ENCODE peak calls at places on chromosomes 3 and 15, in eight cellular contexts. G is HAP-1; M is fibroblast of mammary gland; I is choroid plexus epithelial cell; L is CD8-positive, alpha-beta T cell; P is HL-60; B is transverse colon; Q is IMR-90. V is an unnamed sample.

GRCh38 chr15:93462690-93463089 is 373.7 kb upstream of the RGMA start:
- DNase-seq in G (no peak), M (no peak), I (no peak), L (no peak), P (no peak), B (no peak), Q (no peak), V (no peak)

GRCh38 chr3:38281895-38282686 is at the start of gene SLC22A14:
- DNase-seq in G (peak), M (no peak), I (no peak), L (no peak), P (no peak), B (no peak), Q (no peak), V (no peak)

GRCh38 chr3:57998366-57999283 is 9.6 kb upstream of the FLNB start:
- DNase-seq in G (peak), M (no peak), I (no peak), L (no peak), P (no peak), B (peak), Q (peak), V (no peak)

GRCh38 chr15:42140383-42141070 is 15.9 kb downstream of the PLA2G4F start:
- DNase-seq in G (peak), M (no peak), I (no peak), L (no peak), P (no peak), B (no peak), Q (no peak), V (no peak)

GRCh38 chr3:11601446-11602241 is 42.1 kb downstream of the VGLL4 start:
- DNase-seq in G (no peak), M (peak), I (peak), L (no peak), P (peak), B (no peak), Q (peak), V (peak)

GRCh38 chr3:100348727-100349126 is 14.2 kb downstream of the NIT2 start:
- DNase-seq in G (no peak), M (no peak), I (no peak), L (no peak), P (no peak), B (no peak), Q (no peak), V (no peak)

GRCh38 chr3:10322355-10322715 is 1.4 kb upstream of the SEC13 start:
- DNase-seq in G (no peak), M (no peak), I (peak), L (no peak), P (no peak), B (no peak), Q (no peak), V (no peak)

GRCh38 chr3:65576228-65576627 is 462.5 kb downstream of the MAGI1 start:
- DNase-seq in G (no peak), M (no peak), I (no peak), L (no peak), P (no peak), B (no peak), Q (no peak), V (no peak)

GRCh38 chr15:77738441-77739437 is 106.0 kb upstream of the LINGO1 start:
- DNase-seq in G (no peak), M (no peak), I (no peak), L (no peak), P (no peak), B (no peak), Q (no peak), V (no peak)

GRCh38 chr15:65949482-65949881 is 80.2 kb downstream of the RAB11A start:
- DNase-seq in G (no peak), M (no peak), I (no peak), L (no peak), P (no peak), B (no peak), Q (no peak), V (no peak)

GRCh38 chr3:171935261-171936123 is 92.3 kb downstream of the TMEM212 start:
- DNase-seq in G (no peak), M (no peak), I (no peak), L (no peak), P (no peak), B (no peak), Q (no peak), V (no peak)

GRCh38 chr3:190116551-190117067 is 4.1 kb downstream of the P3H2 start:
- DNase-seq in G (no peak), M (no peak), I (peak), L (no peak), P (no peak), B (no peak), Q (peak), V (no peak)

GRCh38 chr3:24793896-24794295 is 299.2 kb upstream of the THRB start:
- DNase-seq in G (no peak), M (no peak), I (no peak), L (no peak), P (no peak), B (no peak), Q (no peak), V (no peak)

GRCh38 chr3:61562810-61563613 is 1.6 kb downstream of the PTPRG start:
- DNase-seq in G (peak), M (no peak), I (peak), L (no peak), P (no peak), B (peak), Q (peak), V (peak)

GRCh38 chr15:49075876-49076275 is 29.6 kb upstream of the SECISBP2L start:
- DNase-seq in G (no peak), M (no peak), I (no peak), L (no peak), P (peak), B (no peak), Q (no peak), V (no peak)

GRCh38 chr3:177195941-177196472 is 1.3 kb downstream of the TBL1XR1 start:
- DNase-seq in G (no peak), M (no peak), I (peak), L (no peak), P (peak), B (no peak), Q (no peak), V (no peak)

GRCh38 chr3:107367353-107367752 is 9.9 kb upstream of the CCDC54 start:
- DNase-seq in G (peak), M (peak), I (peak), L (no peak), P (peak), B (no peak), Q (peak), V (peak)

GRCh38 chr15:75620776-75621536 is 4.6 kb downstream of the SNUPN start:
- DNase-seq in G (no peak), M (peak), I (peak), L (no peak), P (no peak), B (peak), Q (peak), V (peak)
- H3K4me3 ChIP-seq in G (no peak), M (peak), I (peak), L (no peak), P (no peak), B (no peak), Q (no peak), V (no peak)

DNA sequence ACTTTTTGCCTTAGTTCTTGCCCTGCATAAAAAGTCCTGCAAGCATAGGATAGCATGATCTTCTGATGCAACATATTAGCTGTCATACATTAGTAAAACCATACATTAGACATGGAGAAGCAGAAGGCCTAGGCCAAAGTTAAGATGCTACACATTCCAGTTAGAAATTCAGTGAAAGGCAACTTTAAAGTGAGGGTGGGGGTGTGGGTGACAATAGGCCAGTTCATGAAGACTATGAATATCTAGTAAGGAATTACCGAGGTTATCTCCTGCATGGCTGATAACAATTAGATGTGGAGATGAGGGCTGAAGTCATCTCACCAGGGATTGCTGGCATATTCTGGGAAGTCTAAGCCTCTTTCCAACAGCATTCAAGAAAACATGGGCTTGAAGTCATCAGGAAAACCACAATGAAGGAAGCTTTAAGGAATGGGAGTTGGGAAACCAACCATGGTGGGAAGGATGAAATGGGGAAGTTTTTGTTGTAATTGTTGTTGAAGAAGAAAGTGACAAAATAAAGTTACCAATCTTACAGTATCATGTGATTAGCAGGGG is 410.0 kb downstream of the FOXP1 start:
- DNase-seq in G (no peak), M (peak), I (no peak), L (no peak), P (no peak), B (no peak), Q (peak), V (peak)
- H3K4me3 ChIP-seq in G (no peak), M (no peak), I (no peak), L (no peak), P (no peak), B (no peak), Q (no peak), V (no peak)

GRCh38 chr15:74842581-74843444 is at the start of gene ULK3:
- DNase-seq in G (peak), M (peak), I (peak), L (peak), P (peak), B (peak), Q (peak), V (peak)

GRCh38 chr15:74839526-74840395 is 3.2 kb downstream of the ULK3 start:
- DNase-seq in G (no peak), M (no peak), I (no peak), L (no peak), P (no peak), B (no peak), Q (no peak), V (no peak)

GRCh38 chr15:74838746-74839525 is 4.0 kb downstream of the ULK3 start:
- DNase-seq in G (no peak), M (no peak), I (no peak), L (no peak), P (no peak), B (no peak), Q (no peak), V (no peak)

GRCh38 chr15:74841761-74842385 is 1.1 kb downstream of the ULK3 start:
- DNase-seq in G (peak), M (no peak), I (no peak), L (no peak), P (no peak), B (peak), Q (no peak), V (no peak)

DNA sequence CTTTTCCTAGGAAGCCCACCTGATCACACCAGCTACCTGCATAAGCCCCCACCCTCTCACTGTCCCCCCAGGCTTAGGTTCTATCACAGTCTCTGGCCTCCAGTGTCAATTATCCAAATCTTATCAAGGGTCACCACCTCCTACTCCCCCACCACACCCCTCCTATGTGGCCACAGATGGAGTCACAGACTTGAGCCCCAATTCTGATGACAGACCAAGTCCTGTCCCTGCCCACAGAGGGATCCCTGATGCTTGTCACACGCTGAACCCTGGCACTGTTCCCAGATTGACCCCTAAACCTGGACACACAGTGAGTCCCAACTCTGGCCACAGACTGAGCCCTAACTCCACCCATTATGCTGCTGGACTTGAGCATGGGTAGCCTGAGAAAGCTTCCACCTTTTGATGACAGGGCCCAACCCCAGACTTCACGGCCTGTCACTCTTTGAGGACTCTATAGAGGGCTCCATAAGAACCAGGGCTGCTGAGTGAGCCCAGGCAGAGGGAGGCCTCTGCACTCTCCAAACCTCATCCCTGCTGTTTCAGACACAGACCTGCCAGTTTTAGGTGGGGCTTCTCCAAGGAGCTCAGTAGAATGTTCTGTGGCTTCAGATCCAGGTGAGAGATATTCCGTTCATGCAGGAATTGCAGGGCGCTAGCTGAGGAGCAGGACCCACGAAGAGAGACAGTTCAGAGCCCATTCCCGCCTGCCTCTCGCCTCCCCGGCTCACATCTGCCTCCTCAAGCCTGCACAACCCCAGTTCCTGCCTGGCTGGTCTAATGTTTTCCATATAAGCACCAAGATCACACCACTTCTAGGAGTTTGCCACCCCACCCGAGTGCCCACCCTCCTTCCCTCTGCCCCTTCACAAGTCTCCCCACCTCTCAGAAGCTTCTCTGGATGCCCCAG is 1.9 kb downstream of the ULK3 start:
- DNase-seq in G (no peak), M (no peak), I (no peak), L (no peak), P (no peak), B (no peak), Q (no peak), V (no peak)
- H3K4me3 ChIP-seq in G (no peak), M (no peak), I (no peak), L (no peak), P (no peak), B (no peak), Q (no peak), V (no peak)

GRCh38 chr15:92017882-92018534 is 164.5 kb downstream of the SLCO3A1 start:
- DNase-seq in G (no peak), M (no peak), I (no peak), L (no peak), P (no peak), B (no peak), Q (no peak), V (no peak)

GRCh38 chr15:92009162-92009561 is 155.7 kb downstream of the SLCO3A1 start:
- DNase-seq in G (no peak), M (no peak), I (no peak), L (no peak), P (no peak), B (no peak), Q (no peak), V (no peak)

GRCh38 chr15:92014461-92015030 is 161.0 kb downstream of the SLCO3A1 start:
- DNase-seq in G (no peak), M (no peak), I (no peak), L (no peak), P (no peak), B (no peak), Q (no peak), V (no peak)

GRCh38 chr15:92011611-92012367 is 158.3 kb downstream of the SLCO3A1 start:
- DNase-seq in G (no peak), M (peak), I (no peak), L (no peak), P (no peak), B (no peak), Q (no peak), V (no peak)

GRCh38 chr15:92012368-92012629 is 158.8 kb downstream of the SLCO3A1 start:
- DNase-seq in G (no peak), M (peak), I (no peak), L (no peak), P (no peak), B (no peak), Q (peak), V (no peak)
- H3K4me3 ChIP-seq in G (no peak), M (no peak), I (no peak), L (no peak), P (no peak), B (no peak), Q (no peak), V (no peak)

GRCh38 chr3:160052385-160053047 is 63.9 kb downstream of the IL12A start:
- DNase-seq in G (no peak), M (no peak), I (peak), L (no peak), P (no peak), B (no peak), Q (peak), V (peak)
- H3K4me3 ChIP-seq in G (no peak), M (no peak), I (no peak), L (no peak), P (no peak), B (no peak), Q (no peak), V (peak)

V was measured in astrocyte of the spinal cord.